ENCODE peak calls at places on chromosomes 7 and 10, in six cellular contexts. O is HuH-7.5; B is hypothalamus; R is AG09319; V is stimulated activated naive CD4-positive, alpha-beta T cell; U is activated T-helper 2 cell treated with anti-CD3 and anti-CD28 coated beads, Interferon-gamma antibody, Interleukin-2, Interleukin-4, amounts not matched to agents 10 μg/mL and 5 μg/mL and 100 μg/mL, durations not matched to agents 14 hours and 24 hours and 36 hours. W is an unnamed sample.

GRCh38 chr7:107773027-107773426 is 29.1 kb downstream of the CBLL1 start:
- DNase-seq in O (no peak), B (no peak), R (no peak), V (no peak), U (no peak), W (no peak)

GRCh38 chr7:102146989-102147388 is 139.7 kb upstream of the SH2B2 start:
- DNase-seq in O (no peak), B (no peak), R (no peak), V (no peak), U (no peak), W (no peak)

GRCh38 chr10:112335104-112335840 is 38.6 kb upstream of the ACSL5 start:
- DNase-seq in O (no peak), B (no peak), R (peak; percentile 12), V (no peak), U (no peak), W (no peak)

GRCh38 chr10:13882112-13882711 is 295.4 kb downstream of the PRPF18 start:
- DNase-seq in O (no peak), B (no peak), R (no peak), V (no peak), U (no peak), W (peak; percentile 42)

GRCh38 chr7:107742678-107743566 is 1.0 kb upstream of the CBLL1 start:
- DNase-seq in O (peak; percentile 45), B (peak; percentile 53), R (no peak), V (no peak), U (no peak), W (peak; percentile 66)

GRCh38 chr10:12121673-12122072 is 7.8 kb upstream of the SEC61A2 start:
- DNase-seq in O (no peak), B (no peak), R (no peak), V (no peak), U (no peak), W (no peak)

GRCh38 chr10:90087197-90088007 is 386.0 kb downstream of the KIF20B start:
- DNase-seq in O (no peak), B (no peak), R (no peak), V (no peak), U (no peak), W (no peak)

GRCh38 chr7:79272066-79272669 is 181.3 kb downstream of the MAGI2 start:
- DNase-seq in O (no peak), B (no peak), R (no peak), V (no peak), U (no peak), W (no peak)

GRCh38 chr7:116876664-116877442 is 14.5 kb downstream of the CAPZA2 start:
- DNase-seq in O (no peak), B (no peak), R (no peak), V (no peak), U (no peak), W (no peak)

GRCh38 chr7:48140001-48140681 is 31.1 kb upstream of the ABCA13 start:
- DNase-seq in O (no peak), B (no peak), R (peak; percentile 34), V (no peak), U (no peak), W (no peak)

GRCh38 chr7:112359086-112359485 is 91.2 kb upstream of the IFRD1 start:
- DNase-seq in O (no peak), B (no peak), R (no peak), V (no peak), U (no peak), W (no peak)

GRCh38 chr7:121083138-121083789 is 94.8 kb downstream of the CPED1 start:
- DNase-seq in O (no peak), B (no peak), R (no peak), V (no peak), U (no peak), W (no peak)

GRCh38 chr10:98570764-98571163 is 124.0 kb upstream of the HPS1 start:
- DNase-seq in O (no peak), B (no peak), R (no peak), V (no peak), U (no peak), W (no peak)

GRCh38 chr7:74290999-74291441 is 1.8 kb downstream of the CLIP2 start:
- DNase-seq in O (no peak), B (no peak), R (no peak), V (no peak), U (no peak), W (peak; percentile 69)

GRCh38 chr10:70186571-70186970 is 16.3 kb upstream of the SAR1A start:
- DNase-seq in O (no peak), B (no peak), R (no peak), V (no peak), U (no peak), W (no peak)

GRCh38 chr7:12398186-12398585 is 5.5 kb downstream of the VWDE start:
- DNase-seq in O (no peak), B (no peak), R (no peak), V (no peak), U (no peak), W (no peak)

GRCh38 chr10:83515001-83515400 is 624.3 kb upstream of the GHITM start:
- DNase-seq in O (no peak), B (no peak), R (no peak), V (no peak), U (no peak), W (no peak)

GRCh38 chr10:96556003-96556402 is 30.8 kb downstream of the TM9SF3 start:
- DNase-seq in O (no peak), B (no peak), R (no peak), V (no peak), U (no peak), W (peak; percentile 10)

GRCh38 chr10:42475168-42476098 is 162.9 kb downstream of the ZNF33B start:
- DNase-seq in O (no peak), B (no peak), R (no peak), V (no peak), U (no peak), W (peak; percentile 30)

GRCh38 chr10:46552526-46553237 is 3.8 kb downstream of the GPRIN2 start:
- DNase-seq in O (no peak), B (no peak), R (no peak), V (no peak), U (peak; percentile 8), W (peak; percentile 4)

GRCh38 chr7:832292-832967 is at the start of gene SUN1:
- DNase-seq in O (no peak), B (no peak), R (no peak), V (peak; percentile 64), U (peak; percentile 43), W (no peak)

GRCh38 chr7:89029864-89030263 is 234.3 kb upstream of the TEX47 start:
- DNase-seq in O (no peak), B (no peak), R (no peak), V (no peak), U (no peak), W (no peak)

GRCh38 chr10:35564276-35564982 is 40.7 kb upstream of the GJD4 start:
- DNase-seq in O (no peak), B (peak; percentile 17), R (no peak), V (no peak), U (no peak), W (no peak)

GRCh38 chr10:96719850-96720421 is 378 bp downstream of the PIK3AP1 start:
- DNase-seq in O (peak; percentile 82), B (peak; percentile 33), R (no peak), V (peak; percentile 20), U (peak; percentile 13), W (peak; percentile 39)

GRCh38 chr10:78977761-78978305 is 90.9 kb upstream of the ZMIZ1 start:
- DNase-seq in O (peak; percentile 68), B (no peak), R (peak; percentile 82), V (no peak), U (no peak), W (no peak)

GRCh38 chr10:60944159-60944909 is at the start of gene RHOBTB1:
- DNase-seq in O (peak; percentile 28), B (peak; percentile 71), R (peak; percentile 55), V (peak; percentile 10), U (peak; percentile 20), W (peak; percentile 79)

GRCh38 chr7:140475747-140476333 is 3.5 kb downstream of the MKRN1 start:
- DNase-seq in O (peak; percentile 51), B (no peak), R (no peak), V (peak; percentile 66), U (no peak), W (no peak)

GRCh38 chr10:31477584-31477983 is 158.6 kb downstream of the ZEB1 start:
- DNase-seq in O (no peak), B (no peak), R (no peak), V (no peak), U (no peak), W (no peak)

GRCh38 chr7:105327201-105327600 is 61.5 kb downstream of the SRPK2 start:
- DNase-seq in O (no peak), B (no peak), R (no peak), V (no peak), U (no peak), W (no peak)

W was measured in head of caudate nucleus.